ENCODE peak calls at places on chromosomes 7 and 10, in seven cellular contexts. One of them, this sample, is unnamed.

GRCh38 chr7:27148776-27149641 is 1.4 kb upstream of the HOXA6 start:
- DNase-seq in H1: peak
- DNase-seq in HepG2: no peak
- DNase-seq in SK-N-SH: no peak
- DNase-seq in HCT116: no peak
- DNase-seq in K562: no peak
- DNase-seq in GM12878: no peak
- DNase-seq in this sample: no peak

GRCh38 chr7:30450123-30450982 is 28.2 kb downstream of the NOD1 start:
- DNase-seq in SK-N-SH: no peak
- DNase-seq in K562: no peak
- DNase-seq in GM12878: no peak
- DNase-seq in HCT116: no peak
- DNase-seq in H1: no peak
- DNase-seq in HepG2: no peak
- DNase-seq in this sample: no peak

GRCh38 chr7:129657363-129657762 is 45.8 kb downstream of the NRF1 start:
- DNase-seq in SK-N-SH: no peak
- DNase-seq in HepG2: no peak
- DNase-seq in H1: no peak
- DNase-seq in K562: peak
- DNase-seq in GM12878: no peak
- DNase-seq in HCT116: no peak
- DNase-seq in this sample: no peak

GRCh38 chr7:125775319-125775718 is 845.7 kb upstream of the POT1 start:
- DNase-seq in HCT116: no peak
- DNase-seq in GM12878: no peak
- DNase-seq in HepG2: no peak
- DNase-seq in K562: no peak
- DNase-seq in SK-N-SH: peak
- DNase-seq in H1: no peak
- DNase-seq in this sample: no peak

GRCh38 chr10:7767209-7767608 is 20.6 kb downstream of the KIN start:
- DNase-seq in H1: no peak
- DNase-seq in HCT116: no peak
- DNase-seq in GM12878: no peak
- DNase-seq in K562: no peak
- DNase-seq in HepG2: no peak
- DNase-seq in SK-N-SH: no peak
- DNase-seq in this sample: no peak

GRCh38 chr7:42672339-42672990 is 239.4 kb downstream of the C7orf25 start:
- DNase-seq in HepG2: no peak
- DNase-seq in GM12878: no peak
- DNase-seq in K562: no peak
- DNase-seq in H1: no peak
- DNase-seq in HCT116: no peak
- DNase-seq in SK-N-SH: no peak
- DNase-seq in this sample: no peak

GRCh38 chr10:30798621-30799020 is 169.1 kb upstream of the LYZL2 start:
- DNase-seq in HCT116: no peak
- DNase-seq in SK-N-SH: peak
- DNase-seq in HepG2: no peak
- DNase-seq in GM12878: no peak
- DNase-seq in K562: no peak
- DNase-seq in H1: no peak
- DNase-seq in this sample: no peak

GRCh38 chr7:76364198-76364584 is 5.4 kb upstream of the YWHAG start:
- DNase-seq in GM12878: no peak
- DNase-seq in HCT116: no peak
- DNase-seq in HepG2: no peak
- DNase-seq in K562: no peak
- DNase-seq in H1: no peak
- DNase-seq in SK-N-SH: no peak
- DNase-seq in this sample: no peak

GRCh38 chr10:132062181-132062515 is 3.6 kb upstream of the JAKMIP3 start:
- DNase-seq in GM12878: no peak
- DNase-seq in H1: no peak
- DNase-seq in SK-N-SH: no peak
- DNase-seq in HepG2: no peak
- DNase-seq in HCT116: no peak
- DNase-seq in K562: no peak
- DNase-seq in this sample: no peak

GRCh38 chr7:122633472-122633871 is 65.4 kb downstream of the RNF133 start:
- DNase-seq in H1: no peak
- DNase-seq in GM12878: no peak
- DNase-seq in K562: no peak
- DNase-seq in HepG2: no peak
- DNase-seq in SK-N-SH: no peak
- DNase-seq in HCT116: no peak
- DNase-seq in this sample: no peak

GRCh38 chr7:134669845-134670373 is 23.3 kb downstream of the BPGM start:
- DNase-seq in GM12878: peak
- DNase-seq in HepG2: no peak
- DNase-seq in H1: no peak
- DNase-seq in HCT116: peak
- DNase-seq in SK-N-SH: peak
- DNase-seq in K562: no peak
- DNase-seq in this sample: no peak

GRCh38 chr7:93651603-93652159 is 77.2 kb upstream of the CALCR start:
- DNase-seq in K562: no peak
- DNase-seq in SK-N-SH: no peak
- DNase-seq in HCT116: no peak
- DNase-seq in H1: no peak
- DNase-seq in HepG2: no peak
- DNase-seq in GM12878: no peak
- DNase-seq in this sample: no peak

GRCh38 chr7:18762189-18762588 is 266.6 kb downstream of the HDAC9 start:
- DNase-seq in H1: no peak
- DNase-seq in SK-N-SH: no peak
- DNase-seq in HepG2: no peak
- DNase-seq in GM12878: no peak
- DNase-seq in K562: no peak
- DNase-seq in HCT116: no peak
- DNase-seq in this sample: no peak

GRCh38 chr7:89839329-89839728 is 314.9 kb upstream of the STEAP1 start:
- DNase-seq in HCT116: no peak
- DNase-seq in HepG2: no peak
- DNase-seq in K562: no peak
- DNase-seq in H1: no peak
- DNase-seq in SK-N-SH: no peak
- DNase-seq in GM12878: no peak
- DNase-seq in this sample: no peak

GRCh38 chr7:15921576-15921975 is 235.1 kb upstream of the MEOX2 start:
- DNase-seq in K562: no peak
- DNase-seq in HepG2: no peak
- DNase-seq in SK-N-SH: no peak
- DNase-seq in HCT116: no peak
- DNase-seq in H1: no peak
- DNase-seq in GM12878: no peak
- DNase-seq in this sample: no peak
- TF ChIP-seq JUND in K562: no peak
- TF ChIP-seq JUND in HepG2: no peak
- TF ChIP-seq JUND in SK-N-SH: no peak
- TF ChIP-seq JUND in HCT116: no peak
- TF ChIP-seq JUND in H1: no peak
- TF ChIP-seq JUND in GM12878: no peak
- TF ChIP-seq JUND in this sample: no peak

DNA sequence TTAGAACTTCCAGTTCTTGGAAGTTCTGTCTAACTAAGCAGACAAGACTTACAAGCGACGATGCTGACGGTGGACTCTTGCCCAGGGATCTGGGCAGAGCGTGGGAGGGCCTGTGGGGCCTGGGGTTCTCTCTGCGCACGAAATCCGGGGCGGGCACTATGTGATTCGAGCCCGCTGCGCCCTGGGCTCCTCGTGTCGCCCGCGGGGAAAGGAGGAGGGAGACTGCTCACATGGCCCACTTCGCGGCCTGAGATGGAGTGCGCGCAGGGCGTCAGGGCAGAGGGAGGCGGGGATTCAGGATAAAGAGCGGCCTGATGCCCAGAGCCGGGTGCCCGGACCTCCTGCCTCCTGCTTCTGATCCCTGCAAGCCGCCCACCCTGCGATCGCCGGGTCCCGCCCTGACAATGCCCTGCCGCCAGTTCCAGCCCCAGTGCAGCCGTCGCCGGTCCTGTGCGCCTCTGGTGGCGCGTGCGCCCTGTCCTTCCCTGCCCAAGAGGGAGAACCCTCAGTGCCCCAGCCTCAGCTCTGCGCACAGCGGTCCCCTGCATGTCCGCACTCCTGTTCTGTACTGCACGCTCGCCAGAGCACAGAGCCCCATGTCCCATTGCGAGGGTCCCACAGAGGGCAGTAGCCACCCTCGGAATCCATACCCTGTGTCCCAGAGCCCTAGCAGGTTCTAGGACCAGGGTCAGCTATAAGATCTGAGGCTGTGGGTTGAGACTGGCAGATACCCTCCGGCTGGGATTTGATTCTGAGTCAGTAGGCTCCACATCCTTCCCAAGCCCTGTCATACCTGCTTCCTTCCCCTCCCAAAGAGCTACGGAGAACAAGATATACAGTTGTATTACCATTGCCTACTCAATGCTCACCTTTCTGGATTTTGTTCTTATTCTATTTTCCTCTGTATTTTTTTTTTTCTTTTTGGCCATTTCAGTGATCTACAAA is 99.4 kb upstream of the TMEM106B start:
- DNase-seq in HepG2: no peak
- DNase-seq in K562: no peak
- DNase-seq in HCT116: no peak
- DNase-seq in H1: peak
- DNase-seq in GM12878: no peak
- DNase-seq in SK-N-SH: peak
- DNase-seq in this sample: no peak
- TF ChIP-seq JUND in HepG2: no peak
- TF ChIP-seq JUND in K562: no peak
- TF ChIP-seq JUND in HCT116: no peak
- TF ChIP-seq JUND in H1: no peak
- TF ChIP-seq JUND in GM12878: no peak
- TF ChIP-seq JUND in SK-N-SH: no peak
- TF ChIP-seq JUND in this sample: no peak

GRCh38 chr10:3969876-3970666 is 185.1 kb upstream of the KLF6 start:
- DNase-seq in HepG2: no peak
- DNase-seq in H1: no peak
- DNase-seq in HCT116: no peak
- DNase-seq in K562: no peak
- DNase-seq in SK-N-SH: no peak
- DNase-seq in GM12878: no peak
- DNase-seq in this sample: peak

GRCh38 chr10:3971713-3972112 is 186.7 kb upstream of the KLF6 start:
- DNase-seq in HepG2: no peak
- DNase-seq in HCT116: no peak
- DNase-seq in SK-N-SH: no peak
- DNase-seq in K562: no peak
- DNase-seq in GM12878: no peak
- DNase-seq in H1: no peak
- DNase-seq in this sample: no peak

GRCh38 chr10:3976171-3976570 is 191.2 kb upstream of the KLF6 start:
- DNase-seq in HCT116: no peak
- DNase-seq in K562: no peak
- DNase-seq in HepG2: no peak
- DNase-seq in H1: no peak
- DNase-seq in SK-N-SH: no peak
- DNase-seq in GM12878: no peak
- DNase-seq in this sample: no peak

GRCh38 chr10:3975016-3975415 is 190.0 kb upstream of the KLF6 start:
- DNase-seq in SK-N-SH: no peak
- DNase-seq in GM12878: no peak
- DNase-seq in HepG2: no peak
- DNase-seq in K562: no peak
- DNase-seq in HCT116: no peak
- DNase-seq in H1: no peak
- DNase-seq in this sample: no peak

DNA sequence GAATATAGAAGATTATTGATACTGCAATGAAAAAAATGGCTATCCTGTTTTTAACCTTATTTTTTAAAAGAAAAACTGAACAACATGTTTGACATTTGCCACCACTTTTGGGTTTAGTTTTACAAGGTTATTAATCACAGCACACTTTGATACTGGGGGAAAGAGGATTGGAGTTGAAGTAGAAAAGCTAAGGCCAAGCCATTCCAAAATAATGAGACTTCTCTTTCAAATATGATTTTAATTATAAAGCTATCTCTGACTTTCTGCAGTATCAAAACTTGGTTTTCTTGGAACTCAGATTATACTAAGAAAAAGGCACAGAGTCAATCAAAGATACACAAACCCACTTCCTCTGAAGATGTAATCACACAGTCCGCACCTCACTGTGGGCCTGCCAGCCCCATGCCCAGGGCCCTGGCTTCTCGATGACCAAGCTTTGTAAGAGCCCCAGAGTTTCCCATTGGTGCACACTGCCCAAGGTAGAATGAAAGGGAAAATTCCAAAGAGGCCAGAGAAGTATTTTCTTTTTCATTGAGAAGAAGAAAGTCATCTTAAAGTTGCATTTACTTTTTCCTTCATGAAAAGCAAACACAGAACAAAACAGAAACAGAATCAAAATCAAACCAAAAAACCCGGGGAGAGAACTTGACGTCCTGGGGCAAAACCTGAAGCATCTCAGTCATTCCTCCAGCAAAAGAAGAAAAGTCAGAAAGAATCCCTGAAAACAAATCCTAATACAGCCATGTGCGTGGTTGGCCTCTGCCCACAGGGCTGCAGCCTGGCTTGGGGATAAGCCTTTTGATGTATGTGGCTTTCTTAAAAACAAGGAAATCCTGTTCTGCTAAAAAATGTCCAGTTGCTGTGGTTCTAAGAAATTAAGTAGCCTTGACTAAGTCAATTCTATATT is 187.7 kb upstream of the KLF6 start:
- DNase-seq in K562: no peak
- DNase-seq in GM12878: no peak
- DNase-seq in H1: no peak
- DNase-seq in HepG2: no peak
- DNase-seq in HCT116: no peak
- DNase-seq in SK-N-SH: no peak
- DNase-seq in this sample: no peak
- TF ChIP-seq JUND in K562: no peak
- TF ChIP-seq JUND in GM12878: no peak
- TF ChIP-seq JUND in H1: no peak
- TF ChIP-seq JUND in HepG2: no peak
- TF ChIP-seq JUND in HCT116: no peak
- TF ChIP-seq JUND in SK-N-SH: no peak
- TF ChIP-seq JUND in this sample: no peak

DNA sequence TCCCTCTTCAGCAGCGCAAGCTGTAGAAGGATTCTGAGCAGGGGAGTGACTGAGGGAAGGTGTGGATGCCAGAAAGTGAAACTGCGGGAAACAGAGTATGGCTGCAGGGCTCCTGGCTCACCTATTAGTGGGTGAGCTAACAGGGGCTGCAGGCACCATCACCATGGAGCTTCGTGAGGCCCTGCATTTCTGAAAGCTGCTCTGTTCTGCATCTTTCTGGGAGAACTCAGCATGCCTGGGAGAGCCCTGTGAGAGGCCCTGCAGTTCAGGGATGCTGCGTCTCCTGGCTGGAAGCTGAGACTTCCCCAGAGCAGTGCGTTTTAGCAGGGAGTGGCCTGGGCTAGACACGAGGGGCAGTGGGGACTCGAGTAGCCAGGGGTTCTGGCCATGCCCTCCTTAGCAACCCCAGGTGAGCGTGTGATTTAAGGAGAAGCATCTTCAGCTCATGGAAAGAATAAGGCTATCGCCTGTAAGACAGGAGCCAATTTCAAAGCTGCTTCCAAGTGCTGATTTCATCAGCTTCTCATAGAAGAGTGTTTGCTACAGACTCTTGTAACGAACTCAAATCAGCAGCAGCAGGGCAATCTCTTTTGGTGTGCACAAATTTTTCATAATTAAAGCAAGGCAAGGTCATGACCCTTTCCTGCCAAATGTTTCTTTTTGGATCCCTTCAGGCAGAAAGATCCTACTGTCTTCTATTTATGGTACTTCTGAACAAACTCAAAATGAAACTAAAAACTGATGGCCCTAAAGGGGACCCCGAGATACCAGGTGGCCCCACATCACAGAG is 293.6 kb upstream of the ZNF32 start:
- DNase-seq in GM12878: no peak
- DNase-seq in K562: no peak
- DNase-seq in SK-N-SH: peak
- DNase-seq in HepG2: no peak
- DNase-seq in H1: peak
- DNase-seq in HCT116: no peak
- DNase-seq in this sample: no peak
- TF ChIP-seq JUND in GM12878: no peak
- TF ChIP-seq JUND in K562: no peak
- TF ChIP-seq JUND in SK-N-SH: no peak
- TF ChIP-seq JUND in HepG2: no peak
- TF ChIP-seq JUND in H1: no peak
- TF ChIP-seq JUND in HCT116: no peak
- TF ChIP-seq JUND in this sample: no peak